ENCODE peak calls at places on chromosomes 4 and X, in four cellular contexts. J is GM23338, Z is right lobe of liver, P is suprapubic skin. I is an unnamed sample. For H3K27me3, the result is how much of the 10 kb centered on the place peaks cover.

GRCh38 chr4:67332627-67333026 is 212.7 kb downstream of the CENPC start:
- DNase-seq in J (peak), P (no peak), Z (no peak), I (no peak)

GRCh38 chrX:39728025-39728424 is 369.7 kb downstream of the BCOR start:
- DNase-seq in Z (no peak), P (no peak), J (no peak), I (peak)

GRCh38 chr4:41214158-41215146 is at the start of gene APBB2:
- DNase-seq in P (peak), J (peak), Z (peak), I (peak)

GRCh38 chr4:13992975-13993495 is 365.5 kb upstream of the BOD1L1 start:
- DNase-seq in P (no peak), Z (no peak), J (no peak), I (no peak)

GRCh38 chr4:17347445-17347844 is 164.4 kb downstream of the QDPR start:
- DNase-seq in Z (no peak), J (peak), P (no peak), I (no peak)

GRCh38 chrX:73922856-73923429 is 359.9 kb downstream of the CHIC1 start:
- DNase-seq in P (no peak), J (no peak), Z (no peak), I (no peak)

GRCh38 chrX:44253573-44253942 is 89.9 kb downstream of the EFHC2 start:
- DNase-seq in Z (no peak), P (no peak), J (no peak), I (no peak)

GRCh38 chr4:129092636-129093172 is 635 bp downstream of the SCLT1 start:
- DNase-seq in P (no peak), Z (no peak), J (no peak), I (no peak)

GRCh38 chr4:8917868-8918783 is 46.5 kb upstream of the HMX1 start:
- DNase-seq in Z (peak), P (peak), J (peak), I (peak)

GRCh38 chr4:96016615-96017299 is 176.9 kb downstream of the PDHA2 start:
- DNase-seq in P (no peak), J (no peak), Z (no peak), I (no peak)

GRCh38 chrX:41108684-41109205 is 23.5 kb downstream of the USP9X start:
- DNase-seq in J (peak), P (no peak), Z (no peak), I (no peak)

GRCh38 chrX:22629105-22629725 is 356.5 kb downstream of the CBLL2 start:
- DNase-seq in P (no peak), J (no peak), Z (no peak), I (no peak)

GRCh38 chr4:180500146-180500545 is 1743.1 kb upstream of the TENM3 start:
- DNase-seq in J (no peak), P (no peak), Z (no peak), I (no peak)

GRCh38 chrX:1020634-1021166 is 191.7 kb downstream of the CRLF2 start:
- DNase-seq in P (no peak), Z (no peak), J (no peak), I (no peak)

GRCh38 chrX:133569217-133569616 is 153.9 kb upstream of the GPC4 start:
- DNase-seq in J (no peak), Z (no peak), P (no peak), I (no peak)
- H3K27me3 ChIP-seq in J (under half), Z (under half), P (under half), I (under half)

GRCh38 chr4:182143086-182143821 is 99.9 kb upstream of the TENM3 start:
- DNase-seq in P (no peak), Z (no peak), J (peak), I (no peak)
- TF ChIP-seq CTCF in P (no peak), Z (no peak), J (no peak), I (no peak)

GRCh38 chr4:89617256-89617655 is 219.7 kb downstream of the SNCA start:
- DNase-seq in J (no peak), Z (no peak), P (no peak), I (no peak)
- H3K27me3 ChIP-seq in J (under half), Z (under half), P (under half), I (under half)

GRCh38 chr4:176964116-176964691 is 171.5 kb upstream of the VEGFC start:
- DNase-seq in Z (no peak), J (peak), P (no peak), I (no peak)
- TF ChIP-seq CTCF in Z (no peak), J (peak), P (no peak), I (no peak)

GRCh38 chr4:183012862-183013855 is 85.9 kb upstream of the WWC2 start:
- DNase-seq in J (peak), Z (no peak), P (no peak), I (no peak)
- H3K27me3 ChIP-seq in J (under half), Z (under half), P (under half), I (under half)

DNA sequence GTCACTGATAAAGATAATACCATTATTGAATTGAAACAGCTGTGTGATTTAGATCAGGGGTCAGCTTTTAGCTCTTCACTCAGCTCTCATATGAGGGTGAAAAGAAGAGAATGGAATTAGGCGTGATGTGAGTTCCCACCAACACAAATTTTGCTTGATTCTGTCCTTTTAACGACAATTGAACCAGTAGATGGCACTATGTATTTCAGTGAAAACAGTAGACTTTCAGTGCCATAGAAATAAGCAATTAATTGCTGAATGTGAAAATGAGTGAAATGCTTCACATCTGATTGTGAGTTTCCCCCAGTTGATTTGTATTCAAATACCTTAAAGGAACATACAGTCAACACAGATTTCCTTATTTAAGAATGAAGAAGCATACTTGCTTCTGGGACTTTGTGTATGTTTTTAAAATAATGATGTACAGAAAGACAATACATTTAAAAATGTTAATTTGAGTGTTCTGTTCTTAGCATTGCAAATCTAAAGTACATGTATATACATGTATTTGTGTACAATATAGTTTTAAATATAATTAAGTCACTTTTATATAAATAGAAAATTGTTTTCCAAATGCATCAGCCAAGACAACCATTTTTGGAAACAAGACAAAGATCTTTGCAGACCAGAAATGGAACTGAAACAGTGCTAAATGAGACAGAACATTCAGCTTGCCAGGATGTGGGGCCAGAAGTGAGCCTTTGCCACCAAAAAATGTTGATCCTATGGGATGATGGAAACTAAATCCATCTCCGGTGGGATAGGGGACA is 178.8 kb downstream of the SNCA start:
- DNase-seq in Z (no peak), J (peak), P (no peak), I (no peak)
- TF ChIP-seq CTCF in Z (peak), J (peak), P (no peak), I (peak)

GRCh38 chrX:113369056-113369455 is 528.4 kb upstream of the AMOT start:
- DNase-seq in J (peak), P (no peak), Z (no peak), I (no peak)

DNA sequence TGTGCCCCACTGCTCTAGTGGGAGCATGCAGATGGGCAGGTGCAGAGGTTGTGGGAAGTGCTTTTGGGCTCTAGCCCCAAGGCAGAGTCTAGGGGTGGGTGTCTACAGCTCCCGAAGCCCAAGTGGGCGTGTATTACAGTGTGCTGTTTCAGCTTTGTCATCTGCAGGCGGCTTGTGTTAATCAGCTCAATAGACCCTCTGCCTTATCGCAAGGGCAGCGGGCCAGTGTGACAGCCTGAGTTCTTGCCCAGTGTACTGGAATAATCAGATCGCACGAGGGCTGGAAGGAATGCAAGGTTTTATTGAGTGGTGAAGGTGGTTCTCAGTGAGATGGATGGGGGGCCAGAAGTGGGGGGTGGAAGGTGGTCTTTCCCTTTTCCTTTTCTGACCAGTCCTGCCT is 529.4 kb upstream of the AMOT start:
- DNase-seq in P (no peak), J (peak), Z (no peak), I (no peak)
- H3K27me3 ChIP-seq in P (under half), J (under half), Z (under half), I (under half)

GRCh38 chr4:74805601-74806000 is 11.3 kb upstream of the BTC start:
- DNase-seq in Z (no peak), J (peak), P (no peak), I (no peak)
- TF ChIP-seq CTCF in Z (no peak), J (no peak), P (no peak), I (no peak)